ENCODE peak calls at places on chromosomes 6 and 20, in nine cellular contexts. P, N, G, S, U, E, J, M and L are unnamed samples.

GRCh38 chr6:44002071-44002590 is 125.1 kb downstream of the MRPL14 start:
- DNase-seq in P (no peak), N (no peak), G (peak), S (no peak), U (no peak), E (no peak), J (no peak), M (no peak), L (no peak)

GRCh38 chr6:149334201-149334600 is 16.7 kb downstream of the TAB2 start:
- DNase-seq in P (no peak), N (no peak), G (no peak), S (no peak), U (no peak), E (no peak), J (no peak), M (no peak), L (no peak)

GRCh38 chr20:50034567-50035170 is 51.9 kb downstream of the SNAI1 start:
- DNase-seq in P (no peak), N (no peak), G (no peak), S (no peak), U (no peak), E (no peak), J (no peak), M (no peak), L (no peak)

GRCh38 chr20:46739441-46740213 is 30.2 kb downstream of the SLC2A10 start:
- DNase-seq in P (no peak), N (no peak), G (no peak), S (no peak), U (no peak), E (no peak), J (no peak), M (no peak), L (no peak)

GRCh38 chr6:122838060-122838780 is 49.2 kb downstream of the SMPDL3A start:
- DNase-seq in P (no peak), N (peak), G (no peak), S (no peak), U (no peak), E (peak), J (no peak), M (no peak), L (no peak)

GRCh38 chr6:104526383-104526782 is 333.3 kb downstream of the HACE1 start:
- DNase-seq in P (no peak), N (no peak), G (no peak), S (no peak), U (no peak), E (no peak), J (no peak), M (no peak), L (no peak)

GRCh38 chr6:11974089-11974488 is 38.0 kb upstream of the HIVEP1 start:
- DNase-seq in P (no peak), N (no peak), G (no peak), S (no peak), U (no peak), E (no peak), J (no peak), M (no peak), L (no peak)

GRCh38 chr20:33686984-33687366 is 790 bp upstream of the E2F1 start:
- DNase-seq in P (no peak), N (no peak), G (no peak), S (no peak), U (peak), E (no peak), J (no peak), M (no peak), L (no peak)

GRCh38 chr6:158279615-158280014 is 32.6 kb upstream of the TULP4 start:
- DNase-seq in P (no peak), N (no peak), G (no peak), S (no peak), U (peak), E (no peak), J (no peak), M (no peak), L (no peak)

GRCh38 chr6:144675231-144675861 is 390.2 kb downstream of the UTRN start:
- DNase-seq in P (peak), N (peak), G (peak), S (no peak), U (no peak), E (peak), J (no peak), M (no peak), L (no peak)

GRCh38 chr6:42391441-42391840 is 60.3 kb downstream of the TRERF1 start:
- DNase-seq in P (no peak), N (no peak), G (no peak), S (no peak), U (no peak), E (no peak), J (no peak), M (no peak), L (no peak)

GRCh38 chr6:35776364-35777215 is at the start of gene CLPSL2:
- DNase-seq in P (peak), N (no peak), G (no peak), S (no peak), U (no peak), E (peak), J (no peak), M (peak), L (no peak)

GRCh38 chr20:56957737-56958553 is 308.5 kb downstream of the BMP7 start:
- DNase-seq in P (no peak), N (no peak), G (no peak), S (no peak), U (no peak), E (no peak), J (no peak), M (no peak), L (no peak)

GRCh38 chr6:102749210-102749971 is 1355.9 kb downstream of the GRIK2 start:
- DNase-seq in P (no peak), N (no peak), G (no peak), S (no peak), U (no peak), E (no peak), J (no peak), M (no peak), L (no peak)

GRCh38 chr20:23049201-23049932 is at the start of gene THBD:
- DNase-seq in P (no peak), N (no peak), G (peak), S (no peak), U (peak), E (peak), J (no peak), M (no peak), L (no peak)

GRCh38 chr6:29965873-29966601 is 23.7 kb downstream of the HLA-A start:
- DNase-seq in P (peak), N (peak), G (peak), S (peak), U (peak), E (peak), J (peak), M (no peak), L (no peak)

GRCh38 chr6:12047304-12047703 is 35.2 kb downstream of the HIVEP1 start:
- DNase-seq in P (no peak), N (no peak), G (peak), S (no peak), U (no peak), E (no peak), J (no peak), M (peak), L (no peak)

GRCh38 chr6:151723152-151723551 is 84.3 kb upstream of the ESR1 start:
- DNase-seq in P (peak), N (no peak), G (no peak), S (no peak), U (no peak), E (no peak), J (no peak), M (no peak), L (no peak)

GRCh38 chr6:14159090-14159489 is 41.5 kb downstream of the CD83 start:
- DNase-seq in P (no peak), N (no peak), G (no peak), S (no peak), U (no peak), E (no peak), J (no peak), M (no peak), L (no peak)

GRCh38 chr6:2257358-2257757 is 12.0 kb upstream of the GMDS start:
- DNase-seq in P (no peak), N (no peak), G (no peak), S (no peak), U (no peak), E (no peak), J (no peak), M (no peak), L (no peak)